ENCODE peak calls at places on chromosomes 1 and 21, in nine cellular contexts. A, C, F, Z, K, B, P, J and N are unnamed samples.

GRCh38 chr1:147600119-147601111 is 59.1 kb downstream of the BCL9 start:
- DNase-seq in A (no peak), C (no peak), F (no peak), Z (peak), K (no peak), B (peak), P (no peak), J (no peak), N (no peak)

GRCh38 chr21:26116456-26117011 is 54.0 kb downstream of the APP start:
- DNase-seq in A (peak), C (no peak), F (no peak), Z (no peak), K (no peak), B (peak), P (no peak), J (no peak), N (no peak)

GRCh38 chr1:113912594-113913311 is 7.6 kb downstream of the DCLRE1B start:
- DNase-seq in A (peak), C (peak), F (no peak), Z (peak), K (no peak), B (peak), P (peak), J (no peak), N (no peak)

GRCh38 chr21:37389456-37389855 is 22.9 kb downstream of the DYRK1A start:
- DNase-seq in A (no peak), C (no peak), F (no peak), Z (no peak), K (no peak), B (no peak), P (no peak), J (no peak), N (no peak)

GRCh38 chr1:221845650-221846371 is 103.9 kb upstream of the DUSP10 start:
- DNase-seq in A (peak), C (peak), F (no peak), Z (peak), K (peak), B (peak), P (peak), J (peak), N (no peak)

GRCh38 chr1:24541711-24542346 is 14.1 kb upstream of the NCMAP start:
- DNase-seq in A (peak), C (no peak), F (no peak), Z (no peak), K (no peak), B (no peak), P (no peak), J (peak), N (no peak)

GRCh38 chr1:150487763-150488115 is 520 bp downstream of the TARS2 start:
- DNase-seq in A (no peak), C (no peak), F (no peak), Z (no peak), K (no peak), B (no peak), P (no peak), J (no peak), N (no peak)

GRCh38 chr1:54927475-54928240 is 40.7 kb upstream of the DHCR24 start:
- DNase-seq in A (peak), C (peak), F (no peak), Z (no peak), K (peak), B (peak), P (peak), J (no peak), N (peak)

GRCh38 chr1:22254756-22255155 is 111.9 kb upstream of the WNT4 start:
- DNase-seq in A (no peak), C (no peak), F (no peak), Z (no peak), K (no peak), B (no peak), P (no peak), J (peak), N (no peak)

GRCh38 chr1:85274969-85275453 is 1.4 kb downstream of the BCL10 start:
- DNase-seq in A (no peak), C (no peak), F (no peak), Z (no peak), K (no peak), B (peak), P (no peak), J (no peak), N (no peak)

GRCh38 chr1:15410223-15410883 is 665 bp downstream of the EFHD2 start:
- DNase-seq in A (peak), C (no peak), F (no peak), Z (no peak), K (no peak), B (no peak), P (no peak), J (no peak), N (no peak)

GRCh38 chr1:231527586-231528174 is 789 bp upstream of the TSNAX start:
- DNase-seq in A (peak), C (no peak), F (no peak), Z (peak), K (no peak), B (no peak), P (peak), J (no peak), N (no peak)

GRCh38 chr1:230706887-230707731 is 6.8 kb downstream of the AGT start:
- DNase-seq in A (no peak), C (no peak), F (no peak), Z (no peak), K (no peak), B (no peak), P (no peak), J (no peak), N (no peak)

GRCh38 chr1:57835620-57836019 is 411.8 kb upstream of the DAB1 start:
- DNase-seq in A (peak), C (no peak), F (no peak), Z (no peak), K (no peak), B (no peak), P (no peak), J (no peak), N (no peak)

GRCh38 chr1:210347112-210347511 is 18.4 kb downstream of the HHAT start:
- DNase-seq in A (no peak), C (no peak), F (no peak), Z (no peak), K (no peak), B (no peak), P (no peak), J (no peak), N (no peak)

GRCh38 chr21:17352937-17353655 is 159.7 kb upstream of the CXADR start:
- DNase-seq in A (no peak), C (no peak), F (no peak), Z (no peak), K (no peak), B (no peak), P (no peak), J (no peak), N (no peak)

GRCh38 chr21:15444118-15444960 is 285.4 kb upstream of the USP25 start:
- DNase-seq in A (no peak), C (no peak), F (no peak), Z (no peak), K (peak), B (no peak), P (no peak), J (no peak), N (no peak)

GRCh38 chr1:21896652-21897532 is 40.2 kb downstream of the HSPG2 start:
- DNase-seq in A (peak), C (peak), F (no peak), Z (peak), K (peak), B (no peak), P (peak), J (peak), N (peak)

GRCh38 chr1:85374160-85374559 is 90.8 kb downstream of the DDAH1 start:
- DNase-seq in A (no peak), C (no peak), F (no peak), Z (no peak), K (peak), B (peak), P (no peak), J (no peak), N (no peak)

GRCh38 chr1:3898994-3899775 is 887 bp downstream of the C1orf174 start:
- DNase-seq in A (no peak), C (no peak), F (no peak), Z (no peak), K (no peak), B (no peak), P (no peak), J (no peak), N (no peak)

GRCh38 chr1:184191181-184191601 is 139.7 kb downstream of the TSEN15 start:
- DNase-seq in A (peak), C (peak), F (no peak), Z (peak), K (no peak), B (peak), P (peak), J (no peak), N (no peak)

DNA sequence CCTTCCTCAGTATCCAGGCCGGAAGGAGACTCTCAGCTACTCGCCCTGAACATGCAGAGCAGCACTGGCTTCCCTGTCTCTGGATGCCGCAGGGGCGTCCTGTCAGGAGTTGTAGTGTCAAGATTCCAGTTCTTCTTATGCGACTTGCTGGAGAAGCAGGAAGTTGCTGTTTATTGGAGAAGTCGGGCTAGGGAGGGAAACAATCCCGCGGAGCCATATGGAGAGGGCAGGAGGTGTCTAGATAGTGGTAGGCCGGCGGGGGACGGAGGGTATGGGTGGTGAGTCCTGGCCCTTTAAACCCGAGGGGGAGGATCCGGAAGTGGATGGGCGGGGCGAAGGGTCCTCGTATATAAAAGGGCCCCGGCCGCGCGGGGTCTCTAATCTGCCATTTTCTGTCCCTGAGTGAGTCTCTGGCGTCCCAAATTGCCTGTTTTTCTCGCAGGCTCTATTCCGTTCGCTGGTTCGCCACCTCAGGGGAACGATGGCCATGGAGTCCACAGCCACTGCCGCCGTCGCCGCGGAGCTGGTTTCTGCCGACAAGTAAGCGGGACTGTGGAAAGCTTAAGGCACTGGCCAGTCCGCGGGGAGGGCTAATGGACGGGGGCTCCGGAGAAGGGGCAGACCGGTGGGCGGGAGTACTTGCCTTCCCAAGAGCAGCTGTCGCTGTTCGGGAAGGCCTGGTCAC is at the start of gene NASP:
- DNase-seq in A (peak), C (peak), F (no peak), Z (peak), K (peak), B (peak), P (peak), J (peak), N (peak)
- TF ChIP-seq POLR2A in A (peak), C (peak), F (peak), Z (peak), K (peak), B (peak), P (peak), J (peak), N (no peak)

DNA sequence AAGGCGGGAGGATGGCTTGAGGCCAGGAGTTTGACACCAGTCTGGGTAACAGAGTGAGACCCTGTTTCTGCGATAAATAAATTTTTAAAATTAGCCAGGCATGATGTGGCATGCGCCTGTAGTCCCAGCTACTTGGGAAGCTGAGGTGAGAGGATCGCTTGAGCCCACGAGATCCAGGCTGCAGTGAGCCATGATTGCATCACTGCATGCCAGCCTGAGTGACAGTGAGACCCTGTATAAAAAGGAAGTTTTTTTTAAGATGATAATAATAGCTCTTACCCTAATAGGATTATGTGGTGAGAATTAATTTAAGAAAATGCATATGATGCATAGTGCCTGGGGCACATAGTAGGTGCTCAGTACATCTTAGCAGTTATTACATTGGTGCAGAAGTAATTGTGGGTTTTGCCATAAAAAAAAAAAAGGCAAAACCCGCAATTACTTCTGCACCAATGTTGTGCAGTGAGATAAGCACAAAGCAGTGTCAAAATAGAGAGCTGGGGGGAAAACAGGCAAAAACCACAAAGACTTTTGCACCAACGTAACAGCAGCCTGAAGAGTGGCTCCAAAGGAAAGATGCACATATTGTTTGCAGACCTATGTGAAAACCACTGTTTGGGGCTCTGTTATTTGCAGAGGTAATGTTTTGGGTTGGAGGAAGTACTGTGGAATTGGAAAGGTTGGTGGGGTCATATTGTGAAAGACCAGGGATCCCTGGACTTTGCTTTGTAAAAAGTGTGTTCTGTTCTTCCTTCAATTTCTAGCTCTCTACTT is 72.4 kb downstream of the PLXNA2 start:
- DNase-seq in A (no peak), C (no peak), F (no peak), Z (no peak), K (no peak), B (no peak), P (no peak), J (no peak), N (no peak)
- TF ChIP-seq POLR2A in A (no peak), C (no peak), F (no peak), Z (no peak), K (no peak), B (no peak), P (no peak), J (no peak), N (no peak)

GRCh38 chr1:167915528-167916102 is 1.7 kb upstream of the ADCY10 start:
- DNase-seq in A (no peak), C (no peak), F (no peak), Z (no peak), K (no peak), B (no peak), P (no peak), J (no peak), N (no peak)

GRCh38 chr1:167911413-167911812 is 2.5 kb downstream of the ADCY10 start:
- DNase-seq in A (no peak), C (no peak), F (no peak), Z (no peak), K (no peak), B (no peak), P (no peak), J (no peak), N (no peak)

GRCh38 chr1:167916766-167917511 is 3.0 kb upstream of the ADCY10 start:
- DNase-seq in A (no peak), C (no peak), F (no peak), Z (no peak), K (no peak), B (no peak), P (no peak), J (no peak), N (no peak)

GRCh38 chr1:167912294-167912693 is 1.6 kb downstream of the ADCY10 start:
- DNase-seq in A (no peak), C (no peak), F (no peak), Z (no peak), K (no peak), B (no peak), P (no peak), J (no peak), N (no peak)

GRCh38 chr1:167913895-167914502 is at the start of gene ADCY10:
- DNase-seq in A (no peak), C (no peak), F (no peak), Z (no peak), K (no peak), B (no peak), P (no peak), J (no peak), N (no peak)
- TF ChIP-seq POLR2A in A (no peak), C (no peak), F (no peak), Z (no peak), K (no peak), B (no peak), P (no peak), J (no peak), N (no peak)

GRCh38 chr1:43349594-43350306 is 9.0 kb upstream of the CDC20 start:
- DNase-seq in A (no peak), C (no peak), F (no peak), Z (no peak), K (no peak), B (peak), P (peak), J (no peak), N (no peak)
- TF ChIP-seq POLR2A in A (no peak), C (no peak), F (no peak), Z (no peak), K (no peak), B (no peak), P (no peak), J (no peak), N (no peak)

GRCh38 chr1:167714851-167715652 is 6.7 kb upstream of the MPZL1 start:
- DNase-seq in A (peak), C (peak), F (peak), Z (peak), K (peak), B (peak), P (peak), J (peak), N (peak)

GRCh38 chr1:167715653-167716302 is 6.0 kb upstream of the MPZL1 start:
- DNase-seq in A (no peak), C (no peak), F (no peak), Z (no peak), K (no peak), B (peak), P (no peak), J (no peak), N (no peak)

GRCh38 chr1:167711797-167712196 is 10.0 kb upstream of the MPZL1 start:
- DNase-seq in A (no peak), C (no peak), F (no peak), Z (no peak), K (no peak), B (no peak), P (no peak), J (no peak), N (no peak)

GRCh38 chr1:167713330-167714081 is 8.3 kb upstream of the MPZL1 start:
- DNase-seq in A (peak), C (peak), F (no peak), Z (peak), K (no peak), B (peak), P (peak), J (peak), N (peak)

GRCh38 chr1:167714098-167714850 is 7.5 kb upstream of the MPZL1 start:
- DNase-seq in A (peak), C (peak), F (peak), Z (peak), K (peak), B (no peak), P (peak), J (peak), N (peak)
- TF ChIP-seq POLR2A in A (no peak), C (no peak), F (peak), Z (peak), K (peak), B (peak), P (peak), J (no peak), N (no peak)